ENCODE peak calls at places on chromosomes 16 and 17, in six cellular contexts. W is anterior cingulate cortex; V is hippocampal formation; F is sigmoid colon; Q is fibroblast of lung; U is CD4-positive, alpha-beta T cell. Y is an unnamed sample.

GRCh38 chr17:67633751-67634191 is 84.0 kb upstream of the NOL11 start:
- DNase-seq in W (no peak), V (no peak), F (no peak), Q (no peak), U (no peak), Y (no peak)

GRCh38 chr16:74623214-74623842 is 16.4 kb upstream of the GLG1 start:
- DNase-seq in W (no peak), V (no peak), F (no peak), Q (peak), U (no peak), Y (no peak)

GRCh38 chr16:77775911-77776909 is 12.2 kb upstream of the VAT1L start:
- DNase-seq in W (no peak), V (no peak), F (no peak), Q (peak), U (no peak), Y (no peak)

GRCh38 chr17:57834146-57834741 is 15.6 kb downstream of the MRPS23 start:
- DNase-seq in W (no peak), V (no peak), F (peak), Q (peak), U (no peak), Y (no peak)

GRCh38 chr17:28969706-28970393 is 18.5 kb upstream of the PHF12 start:
- DNase-seq in W (no peak), V (no peak), F (no peak), Q (no peak), U (no peak), Y (no peak)

GRCh38 chr17:76136276-76137025 is 4.6 kb downstream of the FOXJ1 start:
- DNase-seq in W (no peak), V (no peak), F (no peak), Q (no peak), U (no peak), Y (no peak)

GRCh38 chr16:88967800-88968588 is 9.0 kb downstream of the CBFA2T3 start:
- DNase-seq in W (no peak), V (no peak), F (no peak), Q (no peak), U (no peak), Y (no peak)

GRCh38 chr16:89096042-89096717 is 2.5 kb downstream of the ACSF3 start:
- DNase-seq in W (no peak), V (no peak), F (no peak), Q (no peak), U (no peak), Y (no peak)

GRCh38 chr17:64505320-64506200 is 529 bp downstream of the DDX5 start:
- DNase-seq in W (peak), V (peak), F (peak), Q (peak), U (peak), Y (peak)

GRCh38 chr17:39225974-39226683 is 384 bp upstream of the STAC2 start:
- DNase-seq in W (peak), V (no peak), F (peak), Q (peak), U (no peak), Y (no peak)

GRCh38 chr17:9475259-9475658 is 100.4 kb downstream of the STX8 start:
- DNase-seq in W (peak), V (peak), F (no peak), Q (peak), U (no peak), Y (peak)

GRCh38 chr17:61230972-61231820 is 168.4 kb upstream of the TBX2 start:
- DNase-seq in W (no peak), V (no peak), F (no peak), Q (no peak), U (no peak), Y (no peak)

GRCh38 chr17:45127583-45128300 is 4.6 kb downstream of the PLCD3 start:
- DNase-seq in W (no peak), V (no peak), F (peak), Q (peak), U (no peak), Y (no peak)

GRCh38 chr17:73359987-73360410 is 48.2 kb upstream of the CDC42EP4 start:
- DNase-seq in W (no peak), V (no peak), F (no peak), Q (no peak), U (no peak), Y (no peak)

GRCh38 chr17:56822725-56823124 is 11.0 kb downstream of the C17orf67 start:
- DNase-seq in W (no peak), V (no peak), F (no peak), Q (no peak), U (no peak), Y (no peak)

GRCh38 chr17:60086822-60087591 is 8.3 kb upstream of the HEATR6 start:
- DNase-seq in W (no peak), V (no peak), F (no peak), Q (peak), U (no peak), Y (no peak)

Y was measured in substantia nigra.